ENCODE peak calls at places on chromosomes 13 and 19, in seven cellular contexts. One of them, this sample, is unnamed.

GRCh38 chr19:47609885-47610545 is 1.1 kb downstream of the BICRA start:
- DNase-seq in AML-193: peak
- DNase-seq in HT-29: peak
- DNase-seq in GM23338: peak
- DNase-seq in cardiac muscle cell: peak
- DNase-seq in GOT3: no peak
- DNase-seq in cardiac fibroblast: peak
- DNase-seq in this sample: peak

GRCh38 chr19:10289167-10289835 is 451 bp upstream of the ICAM5 start:
- DNase-seq in GOT3: no peak
- DNase-seq in AML-193: no peak
- DNase-seq in cardiac fibroblast: no peak
- DNase-seq in cardiac muscle cell: peak
- DNase-seq in GM23338: peak
- DNase-seq in HT-29: peak
- DNase-seq in this sample: peak

GRCh38 chr19:3094638-3095374 is 644 bp downstream of the GNA11 start:
- DNase-seq in GOT3: no peak
- DNase-seq in cardiac muscle cell: peak
- DNase-seq in cardiac fibroblast: peak
- DNase-seq in GM23338: no peak
- DNase-seq in HT-29: no peak
- DNase-seq in AML-193: no peak
- DNase-seq in this sample: peak

GRCh38 chr19:2618611-2619010 is 83.9 kb downstream of the GNG7 start:
- DNase-seq in AML-193: peak
- DNase-seq in cardiac muscle cell: no peak
- DNase-seq in GM23338: no peak
- DNase-seq in GOT3: peak
- DNase-seq in HT-29: peak
- DNase-seq in cardiac fibroblast: peak
- DNase-seq in this sample: no peak

GRCh38 chr13:48223016-48223385 is 10.0 kb upstream of the ITM2B start:
- DNase-seq in HT-29: no peak
- DNase-seq in GOT3: no peak
- DNase-seq in cardiac fibroblast: no peak
- DNase-seq in AML-193: no peak
- DNase-seq in cardiac muscle cell: no peak
- DNase-seq in GM23338: no peak
- DNase-seq in this sample: peak

GRCh38 chr19:16429066-16429758 is 42.6 kb downstream of the EPS15L1 start:
- DNase-seq in AML-193: no peak
- DNase-seq in cardiac fibroblast: no peak
- DNase-seq in HT-29: no peak
- DNase-seq in cardiac muscle cell: no peak
- DNase-seq in GOT3: no peak
- DNase-seq in GM23338: no peak
- DNase-seq in this sample: no peak

GRCh38 chr13:94382520-94382919 is 97.0 kb downstream of the DCT start:
- DNase-seq in GOT3: no peak
- DNase-seq in GM23338: no peak
- DNase-seq in HT-29: no peak
- DNase-seq in cardiac fibroblast: no peak
- DNase-seq in AML-193: no peak
- DNase-seq in cardiac muscle cell: no peak
- DNase-seq in this sample: no peak

GRCh38 chr13:21872795-21873194 is 201.9 kb downstream of the FGF9 start:
- DNase-seq in cardiac muscle cell: no peak
- DNase-seq in cardiac fibroblast: no peak
- DNase-seq in GM23338: no peak
- DNase-seq in HT-29: no peak
- DNase-seq in GOT3: no peak
- DNase-seq in AML-193: no peak
- DNase-seq in this sample: no peak

GRCh38 chr19:49669511-49669910 is 3.8 kb downstream of the BCL2L12 start:
- DNase-seq in cardiac muscle cell: no peak
- DNase-seq in GOT3: no peak
- DNase-seq in cardiac fibroblast: no peak
- DNase-seq in AML-193: no peak
- DNase-seq in HT-29: no peak
- DNase-seq in GM23338: no peak
- DNase-seq in this sample: no peak

GRCh38 chr13:113202912-113203311 is 5.6 kb downstream of the PCID2 start:
- DNase-seq in cardiac fibroblast: no peak
- DNase-seq in cardiac muscle cell: no peak
- DNase-seq in GM23338: no peak
- DNase-seq in HT-29: no peak
- DNase-seq in AML-193: no peak
- DNase-seq in GOT3: no peak
- DNase-seq in this sample: no peak

GRCh38 chr19:7679017-7679720 is 1.5 kb upstream of the TRAPPC5 start:
- DNase-seq in GM23338: no peak
- DNase-seq in cardiac muscle cell: no peak
- DNase-seq in AML-193: no peak
- DNase-seq in cardiac fibroblast: no peak
- DNase-seq in HT-29: peak
- DNase-seq in GOT3: no peak
- DNase-seq in this sample: no peak

GRCh38 chr19:15223649-15224371 is 8.4 kb downstream of the EPHX3 start:
- DNase-seq in GM23338: peak
- DNase-seq in HT-29: no peak
- DNase-seq in GOT3: no peak
- DNase-seq in AML-193: no peak
- DNase-seq in cardiac fibroblast: no peak
- DNase-seq in cardiac muscle cell: no peak
- DNase-seq in this sample: no peak

GRCh38 chr19:15934332-15935078 is at the start of gene CYP4F11:
- DNase-seq in HT-29: peak
- DNase-seq in GOT3: no peak
- DNase-seq in GM23338: no peak
- DNase-seq in cardiac muscle cell: no peak
- DNase-seq in AML-193: no peak
- DNase-seq in cardiac fibroblast: peak
- DNase-seq in this sample: no peak

This sample was measured in fibroblast of villous mesenchyme.